ENCODE peak calls at places on chromosomes 7 and 10, in six cellular contexts. X, O, S, K, F and T are unnamed samples.

GRCh38 chr10:17854044-17854652 is 45.0 kb downstream of the MRC1 start:
- DNase-seq in K (no peak), X (no peak), O (no peak), F (no peak), S (no peak), T (no peak)

GRCh38 chr7:782718-783449 is 49.4 kb upstream of the SUN1 start:
- DNase-seq in K (no peak), S (no peak), X (no peak), O (no peak), F (no peak), T (no peak)

GRCh38 chr7:157932498-157933218 is 595.9 kb downstream of the DNAJB6 start:
- DNase-seq in O (no peak), S (no peak), X (no peak), F (no peak), K (no peak), T (no peak)

GRCh38 chr7:132817844-132818427 is 241.7 kb upstream of the PLXNA4 start:
- DNase-seq in F (no peak), K (no peak), X (no peak), S (peak), O (peak), T (no peak)

GRCh38 chr10:128073880-128074279 is 52.3 kb downstream of the MKI67 start:
- DNase-seq in X (no peak), K (no peak), O (no peak), S (no peak), F (no peak), T (no peak)

GRCh38 chr10:31808258-31809218 is 120.1 kb downstream of the ARHGAP12 start:
- DNase-seq in O (peak), S (peak), F (peak), X (no peak), K (no peak), T (peak)

GRCh38 chr10:70603439-70603778 is 868 bp upstream of the PRF1 start:
- DNase-seq in S (no peak), O (no peak), F (no peak), X (no peak), K (no peak), T (no peak)

GRCh38 chr7:141073641-141074161 is at the start of gene TMEM178B:
- DNase-seq in X (no peak), S (no peak), F (no peak), O (no peak), K (no peak), T (no peak)

GRCh38 chr10:22391605-22392004 is 46.3 kb downstream of the SPAG6 start:
- DNase-seq in F (no peak), K (no peak), X (no peak), O (no peak), S (no peak), T (no peak)

GRCh38 chr7:12110425-12110824 is 100.7 kb upstream of the TMEM106B start:
- DNase-seq in F (no peak), K (no peak), S (no peak), O (no peak), X (no peak), T (no peak)

GRCh38 chr7:24972991-24973390 is 7.0 kb downstream of the OSBPL3 start:
- DNase-seq in K (no peak), S (peak), F (no peak), X (no peak), O (peak), T (peak)

GRCh38 chr10:8053446-8054242 is 844 bp upstream of the GATA3 start:
- DNase-seq in S (peak), K (no peak), X (no peak), O (peak), F (peak), T (peak)
- H3K4me3 ChIP-seq in S (peak), K (peak), X (peak), O (peak), F (no peak), T (peak)

GRCh38 chr7:102412548-102412947 is 16.4 kb downstream of the PRKRIP1 start:
- DNase-seq in F (peak), S (peak), X (no peak), K (peak), O (peak), T (peak)
- TF ChIP-seq CTCF in F (peak), S (peak), X (no peak), K (peak), O (peak), T (peak)

GRCh38 chr10:20181408-20181807 is 365.2 kb downstream of the PLXDC2 start:
- DNase-seq in O (no peak), S (no peak), X (no peak), F (no peak), K (no peak), T (no peak)
- H3K4me3 ChIP-seq in O (no peak), S (no peak), X (no peak), F (no peak), K (peak), T (no peak)

DNA sequence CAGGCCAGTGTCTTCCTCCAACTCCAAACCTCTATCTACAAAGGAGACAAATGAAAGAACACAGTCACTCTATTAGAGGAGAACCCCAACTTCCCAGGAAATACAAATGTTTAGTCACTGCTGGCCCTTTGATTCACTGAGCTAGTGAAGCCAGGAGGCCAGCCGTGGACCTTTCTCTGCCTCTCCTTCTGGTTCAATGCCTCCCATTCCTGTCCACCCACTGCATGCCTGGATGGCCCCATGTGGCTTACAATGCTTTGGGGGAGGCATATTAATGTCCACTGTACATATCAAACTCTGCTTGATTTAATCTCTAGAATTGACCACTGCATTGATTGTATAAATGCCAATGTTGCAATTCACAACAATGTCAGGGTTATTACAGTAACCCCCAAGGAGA is 687.3 kb downstream of the KCNMA1 start:
- DNase-seq in O (no peak), X (no peak), S (no peak), K (no peak), F (no peak), T (no peak)
- TF ChIP-seq CTCF in O (no peak), X (no peak), S (no peak), K (no peak), F (no peak), T (no peak)

GRCh38 chr10:74923556-74923955 is 97.2 kb downstream of the KAT6B start:
- DNase-seq in S (no peak), O (peak), X (no peak), F (no peak), K (no peak), T (no peak)
- H3K4me3 ChIP-seq in S (no peak), O (no peak), X (no peak), F (no peak), K (no peak), T (no peak)

DNA sequence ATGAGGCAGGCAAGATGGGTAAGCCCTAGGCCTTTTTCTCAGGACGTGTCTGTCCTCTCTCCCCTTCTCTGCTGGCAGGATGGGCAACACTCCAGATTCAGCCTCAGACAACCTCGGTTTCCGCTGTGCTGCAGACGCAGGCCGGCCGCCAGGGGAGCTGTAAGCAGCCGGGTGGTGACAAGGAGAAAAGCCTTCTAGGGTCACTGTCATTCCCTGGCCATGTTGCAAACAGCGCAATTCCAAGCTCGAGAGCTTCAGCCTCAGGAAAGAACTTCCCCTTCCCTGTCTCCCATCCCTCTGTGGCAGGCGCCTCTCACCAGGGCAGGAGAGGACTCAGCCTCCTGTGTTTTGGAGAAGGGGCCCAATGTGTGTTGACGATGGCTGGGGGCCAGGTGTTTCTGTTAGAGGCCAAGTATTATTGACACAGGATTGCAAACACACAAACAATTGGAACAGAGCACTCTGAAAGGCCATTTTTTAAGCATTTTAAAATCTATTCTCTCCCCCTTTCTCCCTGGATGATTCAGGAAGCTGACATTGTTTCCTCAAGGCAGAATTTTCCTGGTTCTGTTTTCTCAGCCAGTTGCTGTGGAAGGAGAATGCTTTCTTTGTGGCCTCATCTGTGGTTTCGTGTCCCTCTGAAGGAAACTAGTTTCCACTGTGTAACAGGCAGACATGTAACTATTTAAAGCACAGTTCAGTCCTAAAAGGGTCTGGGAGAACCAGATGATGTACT is 13.1 kb downstream of the PHKG1 start:
- DNase-seq in S (peak), K (peak), O (peak), F (peak), X (peak), T (peak)
- TF ChIP-seq CTCF in S (peak), K (peak), O (peak), F (peak), X (peak), T (peak)

DNA sequence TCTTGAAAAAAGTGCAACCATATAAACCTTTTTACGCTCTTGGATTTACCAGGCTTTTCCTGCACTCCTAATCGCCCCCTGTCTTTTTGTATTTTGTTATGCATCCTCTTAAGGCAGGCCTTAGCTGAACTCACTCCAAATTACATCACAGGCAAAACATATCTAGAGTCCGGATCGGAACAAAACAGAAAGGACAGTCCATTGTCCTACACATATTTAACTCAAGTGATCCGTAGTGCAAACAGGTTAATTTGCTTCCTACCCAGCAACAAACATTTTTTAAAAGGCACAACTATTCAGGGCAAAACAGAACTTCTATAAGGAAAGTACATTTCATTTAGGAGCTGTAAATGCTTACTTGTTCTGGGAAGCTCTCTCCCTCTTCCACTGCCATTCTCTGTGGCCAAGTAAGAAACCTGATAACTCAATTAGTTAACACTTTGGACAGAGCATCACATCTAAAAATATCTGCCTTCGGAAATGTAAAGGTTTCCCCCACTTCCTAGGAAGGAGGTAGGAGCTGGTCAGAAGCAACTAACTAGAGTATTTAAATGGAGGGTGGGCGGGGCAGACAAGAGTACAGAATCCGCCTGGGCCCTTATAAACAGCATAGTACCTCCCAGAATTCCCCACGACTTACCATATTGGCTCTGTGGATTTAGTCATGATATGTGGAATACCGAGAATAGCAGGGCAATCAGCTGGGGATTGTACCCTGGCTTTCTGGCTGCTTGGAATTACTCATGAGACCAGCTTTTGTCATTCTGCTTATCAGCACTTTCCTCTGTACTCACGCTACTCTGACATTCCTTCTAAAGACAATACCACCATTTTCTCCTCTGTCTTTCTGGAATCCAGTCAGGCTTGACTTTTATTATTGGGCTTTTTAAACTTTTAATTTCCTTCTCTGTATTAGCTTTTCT is 89.5 kb downstream of the ANK3 start:
- DNase-seq in F (no peak), O (peak), X (no peak), K (no peak), S (peak), T (peak)
- H3K4me3 ChIP-seq in F (no peak), O (no peak), X (peak), K (peak), S (peak), T (peak)

GRCh38 chr7:149799397-149800168 is 26.2 kb upstream of the ZNF467 start:
- DNase-seq in S (no peak), K (no peak), O (peak), X (no peak), F (no peak), T (peak)
- TF ChIP-seq CTCF in S (peak), K (peak), O (peak), X (no peak), F (no peak), T (peak)